ENCODE peak calls at places on chromosomes 7 and 10, in five cellular contexts. V is anterior cingulate cortex, G is heart left ventricle, M is NB4, K is mucosa of gallbladder. E is an unnamed sample.
A peak's percentile ranks its signal among the peaks of the same experiment; 100 is the strongest.

GRCh38 chr7:106774768-106775551 is 90.1 kb upstream of the PIK3CG start:
- DNase-seq in M (peak; percentile 34), G (no peak), K (no peak), V (no peak), E (no peak)

GRCh38 chr7:73809454-73810090 is 21.2 kb upstream of the CLDN4 start:
- DNase-seq in M (no peak), K (no peak), V (no peak), G (no peak), E (no peak)

GRCh38 chr7:461453-462172 is 58.0 kb downstream of the PDGFA start:
- DNase-seq in V (no peak), G (peak; percentile 18), K (no peak), M (no peak), E (no peak)

GRCh38 chr7:150979706-150980390 is 1.7 kb upstream of the KCNH2 start:
- DNase-seq in K (no peak), G (no peak), V (no peak), M (no peak), E (no peak)

GRCh38 chr10:103781329-103782061 is 73.9 kb downstream of the SH3PXD2A start:
- DNase-seq in M (peak; percentile 64), G (no peak), K (no peak), V (no peak), E (no peak)

GRCh38 chr10:118028619-118029018 is 18.1 kb downstream of the RAB11FIP2 start:
- DNase-seq in V (no peak), G (no peak), M (no peak), K (no peak), E (no peak)

GRCh38 chr10:30645340-30645827 is 15.8 kb upstream of the LYZL2 start:
- DNase-seq in G (peak; percentile 61), V (peak; percentile 9), M (no peak), K (peak; percentile 12), E (no peak)

GRCh38 chr7:144384071-144384470 is 19.4 kb downstream of the NOBOX start:
- DNase-seq in V (no peak), K (no peak), M (no peak), G (no peak), E (no peak)

GRCh38 chr10:123618224-123618623 is 47.9 kb upstream of the GPR26 start:
- DNase-seq in M (no peak), G (no peak), K (no peak), V (no peak), E (no peak)

GRCh38 chr7:41774966-41775365 is 72.1 kb upstream of the INHBA start:
- DNase-seq in K (no peak), V (no peak), M (no peak), G (no peak), E (no peak)

GRCh38 chr7:141013345-141013715 is 1.4 kb downstream of the MRPS33 start:
- DNase-seq in V (no peak), G (no peak), K (no peak), M (no peak), E (no peak)

GRCh38 chr7:135684134-135684533 is 21.8 kb downstream of the STMP1 start:
- DNase-seq in K (no peak), G (no peak), M (no peak), V (no peak), E (no peak)

GRCh38 chr10:104577861-104578480 is 63.1 kb upstream of the SORCS3 start:
- DNase-seq in G (no peak), K (no peak), V (no peak), M (no peak), E (no peak)

GRCh38 chr10:113360870-113361269 is 192.0 kb upstream of the HABP2 start:
- DNase-seq in G (no peak), K (no peak), V (no peak), M (no peak), E (no peak)

GRCh38 chr7:123435080-123435700 is 99.2 kb downstream of the IQUB start:
- DNase-seq in V (no peak), M (no peak), K (no peak), G (no peak), E (no peak)

GRCh38 chr7:27784399-27785053 is 44.6 kb downstream of the TAX1BP1 start:
- DNase-seq in M (peak; percentile 82), K (no peak), G (no peak), V (no peak), E (no peak)

GRCh38 chr7:102425639-102426267 is 7.6 kb upstream of the ORAI2 start:
- DNase-seq in V (no peak), M (no peak), K (peak; percentile 32), G (no peak), E (peak; percentile 93)

GRCh38 chr10:121243003-121243898 is 355.0 kb downstream of the FGFR2 start:
- DNase-seq in V (no peak), G (no peak), M (no peak), K (no peak), E (no peak)